ENCODE peak calls at places on chromosomes 2 and 18, in four cellular contexts. R is K562, W is HepG2, U is GM12878. A is an unnamed sample.

GRCh38 chr2:26573241-26573925 is 67.8 kb downstream of the CIB4 start:
- DNase-seq in R (no peak), W (no peak), U (no peak), A (no peak)

GRCh38 chr2:37795456-37795855 is 124.0 kb upstream of the CDC42EP3 start:
- DNase-seq in R (no peak), W (no peak), U (no peak), A (no peak)

GRCh38 chr2:1701556-1702185 is 42.6 kb downstream of the PXDN start:
- DNase-seq in R (no peak), W (no peak), U (no peak), A (no peak)

GRCh38 chr18:79576686-79577351 is 102.8 kb upstream of the CTDP1 start:
- DNase-seq in R (no peak), W (no peak), U (no peak), A (no peak)

GRCh38 chr2:239818086-239818485 is 207.1 kb downstream of the NDUFA10 start:
- DNase-seq in R (no peak), W (no peak), U (no peak), A (no peak)

GRCh38 chr2:239751719-239752355 is 273.3 kb downstream of the NDUFA10 start:
- DNase-seq in R (no peak), W (no peak), U (no peak), A (no peak)

GRCh38 chr2:45119855-45120254 is 110.6 kb upstream of the SIX2 start:
- DNase-seq in R (no peak), W (no peak), U (no peak), A (no peak)

GRCh38 chr2:22110244-22110651 is 986.5 kb downstream of the TDRD15 start:
- DNase-seq in R (no peak), W (no peak), U (no peak), A (no peak)

DNA sequence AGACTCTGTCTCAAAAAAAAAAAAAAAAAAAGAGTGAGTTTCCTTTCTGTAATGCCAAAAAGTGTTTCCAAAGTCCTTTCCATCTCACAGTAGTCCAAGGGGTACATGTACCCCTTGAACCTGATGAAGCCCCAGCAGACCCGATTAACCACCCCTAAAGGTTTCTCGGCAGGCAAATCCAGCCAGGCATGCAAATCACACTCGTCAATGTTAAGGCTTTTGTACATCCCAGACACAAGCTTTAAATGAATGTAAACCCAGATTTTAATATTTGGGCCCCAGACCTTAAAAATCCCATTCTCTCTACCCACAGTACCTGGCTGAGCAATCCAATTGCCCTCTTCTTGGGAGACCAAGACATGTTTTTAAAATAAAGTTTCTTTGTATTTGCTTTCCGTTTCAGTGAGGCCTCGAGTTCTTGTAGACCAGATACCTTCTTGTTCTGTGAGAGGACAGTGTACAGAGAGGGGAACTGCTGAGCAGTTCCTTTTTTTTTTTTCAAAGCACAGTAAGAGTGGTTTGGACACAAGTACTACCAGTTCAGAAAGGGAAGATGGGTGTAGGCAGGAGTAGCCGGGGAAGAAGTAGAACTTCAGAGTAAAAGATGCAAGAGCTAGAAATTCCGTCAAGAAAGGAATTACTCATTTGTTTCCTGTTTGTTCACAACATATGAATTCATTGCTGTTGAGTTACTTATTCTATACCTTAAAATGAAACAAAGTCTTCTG is at the start of gene NLRC4:
- DNase-seq in R (no peak), W (no peak), U (no peak), A (no peak)
- TF ChIP-seq CBFB in R (no peak), W (no peak), U (no peak), A (no peak)

GRCh38 chr2:142877265-142877756 is at the start of gene KYNU:
- DNase-seq in R (no peak), W (peak; percentile 82), U (no peak), A (no peak)
- TF ChIP-seq CBFB in R (no peak), W (no peak), U (no peak), A (no peak)

GRCh38 chr18:34771958-34772357 is 61.9 kb downstream of the DTNA start:
- DNase-seq in R (no peak), W (no peak), U (no peak), A (no peak)

GRCh38 chr18:34772887-34773286 is 62.8 kb downstream of the DTNA start:
- DNase-seq in R (no peak), W (no peak), U (no peak), A (no peak)

GRCh38 chr18:34773378-34773777 is 63.3 kb downstream of the DTNA start:
- DNase-seq in R (no peak), W (no peak), U (no peak), A (no peak)

DNA sequence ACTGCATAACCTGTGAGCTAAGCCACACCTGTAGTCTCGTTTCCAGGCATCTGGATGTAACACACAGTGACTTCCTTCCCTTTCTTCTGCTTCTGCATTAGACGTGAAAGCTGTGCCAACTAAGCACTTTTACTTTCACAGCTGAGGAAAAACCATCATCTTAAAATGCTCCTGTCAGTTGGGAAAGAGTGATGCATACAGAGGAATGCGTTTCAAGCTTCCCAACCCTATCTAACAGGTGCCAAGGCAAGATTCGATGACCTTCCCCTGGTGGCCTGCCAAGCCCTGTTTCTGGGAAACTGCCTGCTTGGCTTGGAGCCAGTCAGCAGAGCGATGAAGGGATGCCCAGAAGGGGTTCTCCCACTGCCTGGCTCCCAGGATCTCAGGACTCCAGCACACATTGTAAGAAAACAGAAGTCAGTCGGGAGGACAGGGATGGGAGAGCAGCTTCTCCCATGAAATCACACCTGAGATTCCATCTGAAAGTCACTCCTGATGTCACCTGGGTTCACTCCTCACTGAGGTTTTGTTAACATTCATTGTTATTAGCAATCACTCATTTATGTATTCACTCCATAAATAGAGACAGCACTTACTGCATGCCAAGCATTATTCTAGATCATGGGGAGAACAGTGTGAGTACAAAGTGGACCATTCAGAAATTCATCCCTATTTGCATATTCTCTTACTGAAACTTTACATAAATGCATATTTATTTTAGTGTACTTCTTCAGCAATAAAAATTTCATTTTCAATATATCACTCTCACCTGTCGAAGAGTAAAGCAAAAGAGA is 64.1 kb downstream of the DTNA start:
- DNase-seq in R (no peak), W (no peak), U (no peak), A (no peak)
- TF ChIP-seq CBFB in R (no peak), W (no peak), U (no peak), A (no peak)

GRCh38 chr2:238130696-238131628 is 7.5 kb upstream of the KLHL30 start:
- DNase-seq in R (no peak), W (no peak), U (no peak), A (no peak)
- TF ChIP-seq CBFB in R (no peak), W (no peak), U (no peak), A (no peak)

DNA sequence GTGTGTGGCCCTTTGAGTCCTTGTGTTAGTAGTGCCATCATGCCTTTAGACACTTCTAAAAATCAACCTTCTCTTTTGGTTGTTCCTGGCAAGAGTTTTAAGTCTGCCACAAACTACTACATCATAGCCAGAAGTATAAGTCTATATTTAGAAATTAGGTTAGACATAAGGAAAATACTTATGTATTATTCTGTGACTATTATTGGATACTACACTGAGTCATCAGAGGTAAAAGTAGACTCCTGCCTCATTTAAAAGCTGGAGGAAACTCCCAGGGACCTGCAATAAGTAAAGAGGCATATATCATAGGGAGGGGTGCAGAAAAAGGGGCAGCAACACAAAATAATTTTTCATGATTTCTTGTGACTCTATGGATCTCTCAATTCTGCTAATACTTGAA is 99.4 kb upstream of the OSR1 start:
- DNase-seq in R (no peak), W (no peak), U (no peak), A (no peak)
- TF ChIP-seq CBFB in R (no peak), W (no peak), U (no peak), A (no peak)

DNA sequence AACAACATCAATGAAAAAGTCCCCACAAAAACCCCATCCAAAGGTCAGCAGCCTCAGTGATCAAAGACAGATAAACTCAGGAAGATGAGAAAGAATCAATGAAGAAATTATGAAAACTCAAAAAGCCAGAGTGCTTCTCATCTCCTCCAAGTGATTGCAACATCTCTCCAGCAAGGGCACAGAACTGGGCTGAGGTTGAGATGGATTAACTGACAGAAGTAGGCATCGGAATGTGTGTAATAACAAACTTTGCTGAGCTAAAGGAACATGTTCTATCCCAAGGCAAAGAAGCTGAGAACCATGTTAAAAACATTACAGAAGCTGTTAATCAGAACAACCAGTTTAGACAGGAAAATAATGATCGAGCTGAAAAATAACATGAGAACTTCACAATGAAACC is 442.7 kb upstream of the SYT4 start:
- DNase-seq in R (no peak), W (no peak), U (no peak), A (no peak)
- TF ChIP-seq CBFB in R (no peak), W (no peak), U (no peak), A (no peak)

A was measured in WTC11.